ENCODE peak calls at places on chromosomes 16 and 17, in ten cellular contexts. J is A549; H is cardiac muscle cell; Y is left ventricle myocardium inferior; Q is Daoy; A is NCI-H1694; P is central memory CD4-positive, alpha-beta T cell; S is HT1080; W is NCI-H748 treated with DMSO at 0.1 percent for 48 hours; U is GM20000. R is an unnamed sample.

GRCh38 chr17:34797724-34798123 is 163.5 kb downstream of the CCT6B start:
- DNase-seq in J (peak; percentile 31), H (peak; percentile 33), Y (no peak), Q (peak; percentile 14), A (no peak), P (no peak), S (peak; percentile 10), W (no peak), U (peak; percentile 38), R (no peak)

GRCh38 chr17:73013299-73013698 is 79.2 kb downstream of the SLC39A11 start:
- DNase-seq in J (no peak), H (no peak), Y (no peak), Q (no peak), A (no peak), P (no peak), S (no peak), W (no peak), U (peak; percentile 25), R (no peak)

GRCh38 chr17:74738051-74738996 is 1.3 kb downstream of the RAB37 start:
- DNase-seq in J (no peak), H (peak; percentile 39), Y (peak; percentile 53), Q (peak; percentile 49), A (peak; percentile 22), P (peak; percentile 79), S (no peak), W (no peak), U (peak; percentile 88), R (no peak)

GRCh38 chr16:3595110-3595486 is 16.3 kb downstream of the SLX4 start:
- DNase-seq in J (no peak), H (no peak), Y (no peak), Q (no peak), A (no peak), P (no peak), S (no peak), W (no peak), U (no peak), R (no peak)

GRCh38 chr17:31274252-31274651 is 22.8 kb downstream of the OMG start:
- DNase-seq in J (no peak), H (peak; percentile 92), Y (no peak), Q (no peak), A (no peak), P (no peak), S (no peak), W (peak; percentile 55), U (no peak), R (no peak)

GRCh38 chr16:29663020-29663828 is at the start of gene SPN:
- DNase-seq in J (no peak), H (no peak), Y (no peak), Q (no peak), A (no peak), P (peak; percentile 35), S (no peak), W (no peak), U (peak; percentile 82), R (no peak)

GRCh38 chr17:28313841-28314240 is 5.2 kb upstream of the TMEM97 start:
- DNase-seq in J (no peak), H (no peak), Y (no peak), Q (no peak), A (no peak), P (no peak), S (no peak), W (no peak), U (no peak), R (no peak)

GRCh38 chr16:23351360-23351759 is 49.3 kb downstream of the SCNN1B start:
- DNase-seq in J (no peak), H (no peak), Y (no peak), Q (no peak), A (no peak), P (no peak), S (no peak), W (no peak), U (no peak), R (no peak)

GRCh38 chr17:66364508-66365203 is 62.2 kb downstream of the PRKCA start:
- DNase-seq in J (no peak), H (no peak), Y (no peak), Q (no peak), A (no peak), P (no peak), S (no peak), W (no peak), U (no peak), R (no peak)

GRCh38 chr16:47197536-47198179 is 53.9 kb upstream of the NETO2 start:
- DNase-seq in J (no peak), H (peak; percentile 92), Y (peak; percentile 63), Q (no peak), A (no peak), P (no peak), S (no peak), W (no peak), U (no peak), R (no peak)

GRCh38 chr16:14063618-14064581 is 7.2 kb upstream of the MRTFB start:
- DNase-seq in J (no peak), H (no peak), Y (no peak), Q (no peak), A (no peak), P (no peak), S (no peak), W (no peak), U (no peak), R (no peak)

GRCh38 chr17:13940858-13941665 is 128.2 kb upstream of the COX10 start:
- DNase-seq in J (peak; percentile 10), H (no peak), Y (no peak), Q (peak; percentile 63), A (no peak), P (no peak), S (peak; percentile 97), W (no peak), U (no peak), R (no peak)

GRCh38 chr17:76529224-76529642 is 8.3 kb downstream of the CYGB start:
- DNase-seq in J (no peak), H (peak; percentile 95), Y (peak; percentile 87), Q (peak; percentile 78), A (no peak), P (no peak), S (peak; percentile 47), W (no peak), U (no peak), R (peak; percentile 71)

GRCh38 chr16:81035975-81036750 is 521 bp downstream of the ATMIN start:
- DNase-seq in J (peak; percentile 25), H (peak; percentile 24), Y (peak; percentile 20), Q (peak; percentile 35), A (no peak), P (peak; percentile 4), S (no peak), W (no peak), U (peak; percentile 69), R (peak; percentile 37)